ENCODE peak calls at places on chromosomes 1 and 21, in eight cellular contexts. A is pancreas, Q is endothelial cell, I is WTC11, R is dorsolateral prefrontal cortex, Y is AG04450, H is right lobe of liver, T is lower lobe of right lung. F is an unnamed sample.

GRCh38 chr1:242057745-242058115 is 58.8 kb upstream of the MAP1LC3C start:
- DNase-seq in I (peak; percentile 21), H (no peak), R (no peak), T (no peak), A (no peak), Y (no peak), Q (no peak), F (no peak)

GRCh38 chr1:2428490-2428889 is 16.1 kb upstream of the PEX10 start:
- DNase-seq in A (no peak), Y (no peak), I (no peak), Q (no peak), H (no peak), T (no peak), R (no peak), F (no peak)

GRCh38 chr1:59123081-59123675 is 173.7 kb upstream of the FGGY start:
- DNase-seq in H (no peak), Q (no peak), A (no peak), Y (no peak), T (no peak), I (no peak), R (no peak), F (no peak)

GRCh38 chr1:6351480-6352137 is 42.0 kb downstream of the ACOT7 start:
- DNase-seq in I (no peak), A (peak; percentile 73), Y (no peak), H (peak; percentile 82), Q (no peak), T (no peak), R (peak; percentile 94), F (no peak)

GRCh38 chr1:195604287-195604686 is 1004.0 kb downstream of the KCNT2 start:
- DNase-seq in R (no peak), A (no peak), I (no peak), H (no peak), T (no peak), Y (peak; percentile 68), Q (no peak), F (no peak)

GRCh38 chr1:109641341-109641740 is 14.6 kb upstream of the GSTM4 start:
- DNase-seq in Q (no peak), I (no peak), T (no peak), H (no peak), R (no peak), A (no peak), Y (no peak), F (no peak)

GRCh38 chr21:45356251-45356650 is 48.7 kb upstream of the COL18A1 start:
- DNase-seq in T (peak; percentile 19), I (peak; percentile 64), Q (no peak), A (no peak), H (peak; percentile 43), R (no peak), Y (no peak), F (no peak)

GRCh38 chr1:77060000-77060399 is 159.2 kb downstream of the PIGK start:
- DNase-seq in I (peak; percentile 47), Q (peak; percentile 52), T (no peak), R (no peak), H (no peak), Y (no peak), A (no peak), F (no peak)

GRCh38 chr1:76254165-76255043 is 179.9 kb downstream of the ST6GALNAC3 start:
- DNase-seq in Y (no peak), R (no peak), I (no peak), Q (no peak), H (no peak), T (no peak), A (no peak), F (no peak)

GRCh38 chr1:116377564-116378529 is 4.8 kb downstream of the ATP1A1 start:
- DNase-seq in R (peak; percentile 90), H (no peak), I (no peak), T (peak; percentile 56), Y (peak; percentile 75), Q (no peak), A (no peak), F (no peak)

GRCh38 chr1:206863266-206863665 is 2.2 kb upstream of the IL20 start:
- DNase-seq in Q (no peak), H (no peak), T (no peak), I (no peak), Y (no peak), A (no peak), R (no peak), F (no peak)

GRCh38 chr1:152348447-152348846 is 11.4 kb downstream of the FLG2 start:
- DNase-seq in I (no peak), R (no peak), A (no peak), Y (no peak), T (no peak), Q (no peak), H (no peak), F (no peak)

GRCh38 chr1:17188217-17188616 is 16.7 kb upstream of the PADI1 start:
- DNase-seq in A (no peak), I (no peak), H (no peak), Y (no peak), Q (no peak), T (no peak), R (no peak), F (no peak)
- TF ChIP-seq CTCF in A (no peak), I (no peak), H (no peak), Y (no peak), Q (no peak), T (no peak), R (no peak), F (no peak)

GRCh38 chr1:160053548-160054365 is 16.2 kb downstream of the KCNJ10 start:
- DNase-seq in R (no peak), I (no peak), A (no peak), H (no peak), Q (no peak), T (no peak), Y (no peak), F (no peak)

GRCh38 chr1:160062134-160062533 is 7.8 kb downstream of the KCNJ10 start:
- DNase-seq in R (peak; percentile 48), Y (no peak), H (no peak), A (no peak), Q (no peak), T (no peak), I (no peak), F (no peak)

GRCh38 chr1:160061376-160062100 is 8.4 kb downstream of the KCNJ10 start:
- DNase-seq in H (no peak), R (no peak), I (peak; percentile 51), A (no peak), Y (no peak), Q (no peak), T (no peak), F (no peak)

GRCh38 chr1:160056648-160057169 is 13.3 kb downstream of the KCNJ10 start:
- DNase-seq in I (no peak), A (no peak), Y (no peak), T (no peak), R (no peak), H (no peak), Q (no peak), F (no peak)

GRCh38 chr1:160058087-160058486 is 11.9 kb downstream of the KCNJ10 start:
- DNase-seq in H (no peak), T (no peak), I (no peak), Y (no peak), R (no peak), Q (no peak), A (no peak), F (no peak)
- TF ChIP-seq CTCF in H (peak; percentile 22), T (peak; percentile 26), I (no peak), Y (peak; percentile 7), R (peak; percentile 54), Q (no peak), A (no peak), F (no peak)

GRCh38 chr1:22830747-22831340 is 120.2 kb downstream of the EPHB2 start:
- DNase-seq in R (no peak), H (peak; percentile 22), A (no peak), I (no peak), Y (no peak), T (no peak), Q (no peak), F (no peak)

GRCh38 chr1:22829001-22829989 is 118.7 kb downstream of the EPHB2 start:
- DNase-seq in I (no peak), H (peak; percentile 30), Q (no peak), R (no peak), Y (no peak), A (no peak), T (no peak), F (peak; percentile 24)

GRCh38 chr1:22828151-22828817 is 117.6 kb downstream of the EPHB2 start:
- DNase-seq in Y (no peak), A (no peak), I (no peak), H (peak; percentile 20), R (no peak), T (no peak), Q (no peak), F (no peak)

GRCh38 chr1:22831729-22832413 is 121.2 kb downstream of the EPHB2 start:
- DNase-seq in Q (no peak), I (no peak), H (no peak), T (peak; percentile 62), A (no peak), Y (peak; percentile 48), R (no peak), F (no peak)

DNA sequence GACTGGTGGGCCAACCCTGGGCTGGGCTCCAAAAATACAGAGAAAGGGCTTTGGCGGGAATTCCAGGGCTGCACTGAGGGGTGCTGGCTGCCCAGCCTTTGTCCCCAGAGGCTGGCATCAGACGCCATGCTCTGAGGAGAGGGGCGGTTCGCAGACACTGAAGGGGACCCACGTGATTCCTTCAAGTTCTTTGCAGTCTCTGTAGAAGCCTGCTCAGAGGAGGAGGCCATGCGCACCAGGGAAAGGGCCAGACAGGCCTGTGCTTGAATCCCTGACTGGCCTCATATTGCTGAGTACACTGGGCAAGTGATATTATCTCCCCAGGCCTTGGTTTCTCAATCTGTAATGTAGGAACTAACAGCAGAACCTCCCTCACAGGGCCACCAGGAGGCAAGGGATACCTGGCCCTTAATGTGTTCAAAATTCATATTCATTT is 119.5 kb downstream of the EPHB2 start:
- DNase-seq in I (no peak), Y (no peak), H (no peak), R (no peak), Q (no peak), T (no peak), A (no peak), F (no peak)
- TF ChIP-seq CTCF in I (no peak), Y (peak; percentile 9), H (no peak), R (no peak), Q (no peak), T (no peak), A (no peak), F (no peak)

GRCh38 chr1:54275349-54275748 is 75.4 kb downstream of the MRPL37 start:
- DNase-seq in R (peak; percentile 73), A (peak; percentile 89), T (no peak), Y (no peak), Q (peak; percentile 55), H (peak; percentile 84), I (no peak), F (no peak)
- TF ChIP-seq CTCF in R (no peak), A (no peak), T (peak; percentile 34), Y (peak; percentile 39), Q (no peak), H (peak; percentile 14), I (no peak), F (no peak)